ENCODE peak calls at places on chromosomes 2 and 18, in four cellular contexts. T, X, G and W are unnamed samples.

GRCh38 chr2:120312076-120312475 is 33.9 kb upstream of the INHBB start:
- DNase-seq in X (no peak), G (no peak), T (no peak), W (no peak)

GRCh38 chr18:25334588-25334987 is 17.4 kb downstream of the ZNF521 start:
- DNase-seq in G (no peak), X (no peak), T (no peak), W (no peak)

GRCh38 chr2:19187323-19188020 is 171.0 kb downstream of the OSR1 start:
- DNase-seq in T (no peak), G (no peak), X (no peak), W (no peak)

GRCh38 chr2:219045937-219046550 is 4.7 kb upstream of the CFAP65 start:
- DNase-seq in T (no peak), G (no peak), X (no peak), W (no peak)

GRCh38 chr2:100056478-100056877 is 85.9 kb downstream of the AFF3 start:
- DNase-seq in T (no peak), X (no peak), G (no peak), W (no peak)

GRCh38 chr18:70418551-70419311 is 129.9 kb downstream of the SOCS6 start:
- DNase-seq in X (no peak), T (no peak), G (no peak), W (no peak)

GRCh38 chr2:176079851-176080539 is 3.8 kb downstream of the EVX2 start:
- DNase-seq in G (no peak), T (peak; percentile 82), X (peak; percentile 95), W (no peak)

GRCh38 chr2:197514754-197515153 is 1.1 kb upstream of the MOB4 start:
- DNase-seq in X (peak; percentile 3), G (no peak), T (no peak), W (no peak)

GRCh38 chr2:7191927-7192326 is 274.7 kb downstream of the RNF144A start:
- DNase-seq in T (peak; percentile 13), X (no peak), G (no peak), W (peak; percentile 5)

GRCh38 chr18:21167641-21168372 is 56.2 kb upstream of the ROCK1 start:
- DNase-seq in T (no peak), G (no peak), X (no peak), W (peak; percentile 24)

GRCh38 chr2:235002198-235003095 is 50.6 kb downstream of the SH3BP4 start:
- DNase-seq in T (no peak), X (no peak), G (no peak), W (peak; percentile 81)

GRCh38 chr2:112031916-112032582 is 23.0 kb upstream of the TMEM87B start:
- DNase-seq in G (no peak), X (no peak), T (no peak), W (no peak)

GRCh38 chr2:221205103-221205502 is 367.0 kb downstream of the EPHA4 start:
- DNase-seq in T (no peak), X (no peak), G (no peak), W (peak; percentile 10)

GRCh38 chr2:27049422-27050280 is 1.8 kb upstream of the AGBL5 start:
- DNase-seq in X (peak; percentile 88), G (no peak), T (peak; percentile 70), W (no peak)

GRCh38 chr2:238456966-238457926 is 30.5 kb downstream of the ASB1 start:
- DNase-seq in T (no peak), G (no peak), X (no peak), W (peak; percentile 91)

GRCh38 chr2:237383991-237384671 is 29.8 kb downstream of the COL6A3 start:
- DNase-seq in G (no peak), T (no peak), X (no peak), W (no peak)

GRCh38 chr2:80351229-80351628 is 46.7 kb upstream of the LRRTM1 start:
- DNase-seq in G (no peak), T (no peak), X (no peak), W (no peak)

GRCh38 chr2:126658910-126659613 is 3.1 kb downstream of the GYPC start:
- DNase-seq in G (peak; percentile 56), X (no peak), T (no peak), W (no peak)

GRCh38 chr18:79575891-79576685 is 103.5 kb upstream of the CTDP1 start:
- DNase-seq in G (no peak), T (no peak), X (no peak), W (no peak)

GRCh38 chr2:147364597-147364996 is 480.2 kb upstream of the ACVR2A start:
- DNase-seq in G (no peak), T (no peak), X (no peak), W (no peak)

GRCh38 chr2:240567137-240567871 is 980 bp upstream of the RNPEPL1 start:
- DNase-seq in G (no peak), T (no peak), X (peak; percentile 41), W (no peak)

GRCh38 chr2:37458133-37458532 is 113.7 kb downstream of the QPCT start:
- DNase-seq in G (no peak), X (no peak), T (no peak), W (no peak)

DNA sequence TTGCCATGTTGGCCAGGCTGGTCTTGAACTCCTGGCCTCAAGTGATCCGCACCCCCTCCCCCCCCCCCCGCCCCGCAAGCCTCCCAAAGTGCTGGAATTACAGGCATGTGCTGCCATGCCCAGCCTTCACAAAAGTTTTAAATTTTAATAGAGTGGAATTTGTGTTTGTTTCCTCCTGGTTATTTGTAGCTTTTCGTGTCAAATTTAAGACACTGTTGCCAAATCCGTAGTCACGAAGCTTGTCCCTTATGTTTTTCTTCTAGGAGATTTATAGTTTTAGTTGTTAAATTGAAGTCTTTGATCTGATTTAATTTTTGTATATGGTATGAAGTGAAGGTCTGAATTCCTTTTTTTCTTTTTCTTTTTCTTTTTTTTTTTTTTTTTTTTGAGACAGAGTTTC is 14.7 kb downstream of the ZNF236 start:
- DNase-seq in T (no peak), G (no peak), X (no peak), W (no peak)
- TF ChIP-seq PBX3 in T (no peak), G (no peak), X (no peak), W (no peak)

DNA sequence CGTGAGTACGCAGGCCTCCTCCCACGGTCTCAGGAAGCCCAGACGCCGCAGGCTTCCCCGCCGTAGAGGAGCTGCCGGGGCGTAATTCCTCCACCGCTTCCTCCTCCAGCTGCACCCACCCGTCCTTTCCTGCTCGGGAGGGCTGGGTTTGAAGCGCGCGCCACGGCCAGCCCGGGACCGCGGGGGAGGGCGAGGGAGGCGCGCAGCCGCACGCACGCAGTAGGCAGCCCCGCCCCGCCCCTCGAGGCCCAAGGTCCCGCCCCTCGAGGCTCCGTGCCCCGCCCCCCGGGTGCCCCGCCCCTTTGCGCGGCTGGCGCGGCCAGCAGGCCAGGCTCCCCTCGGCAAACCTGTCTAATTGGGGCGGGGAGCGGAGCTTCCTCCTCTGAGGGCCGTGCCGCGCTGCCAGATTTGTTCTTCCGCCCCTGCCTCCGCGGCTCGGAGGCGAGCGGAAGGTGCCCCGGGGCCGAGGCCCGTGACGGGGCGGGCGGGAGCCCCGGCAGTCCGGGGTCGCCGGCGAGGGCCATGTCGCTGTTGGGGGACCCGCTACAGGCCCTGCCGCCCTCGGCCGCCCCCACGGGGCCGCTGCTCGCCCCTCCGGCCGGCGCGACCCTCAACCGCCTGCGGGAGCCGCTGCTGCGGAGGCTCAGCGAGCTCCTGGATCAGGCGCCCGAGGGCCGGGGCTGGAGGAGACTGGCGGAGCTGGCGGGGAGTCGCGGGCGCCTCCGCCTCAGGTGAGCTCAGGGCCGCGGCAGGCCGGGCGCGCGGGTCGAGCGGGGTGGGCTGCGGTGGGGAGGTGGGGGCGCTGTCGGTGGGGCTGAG is at the start of gene MALT1:
- DNase-seq in G (peak; percentile 75), T (peak; percentile 55), X (peak; percentile 98), W (peak; percentile 77)
- TF ChIP-seq REST in G (peak; percentile 33), T (no peak), X (peak; percentile 37), W (no peak)

GRCh38 chr2:13284688-13285087 is 568.0 kb downstream of the TRIB2 start:
- DNase-seq in X (no peak), T (no peak), G (no peak), W (no peak)

GRCh38 chr2:13289310-13289709 is 572.6 kb downstream of the TRIB2 start:
- DNase-seq in X (no peak), T (no peak), G (no peak), W (no peak)
- TF ChIP-seq PBX3 in X (no peak), T (no peak), G (no peak), W (no peak)

GRCh38 chr2:62800618-62801017 is 95.1 kb downstream of the EHBP1 start:
- DNase-seq in G (no peak), T (no peak), X (no peak), W (no peak)

GRCh38 chr2:62801814-62802524 is 96.5 kb downstream of the EHBP1 start:
- DNase-seq in T (peak; percentile 48), G (no peak), X (no peak), W (no peak)

GRCh38 chr2:62797107-62797506 is 91.6 kb downstream of the EHBP1 start:
- DNase-seq in G (no peak), X (no peak), T (no peak), W (no peak)

GRCh38 chr2:62803961-62804360 is 98.4 kb downstream of the EHBP1 start:
- DNase-seq in G (no peak), T (no peak), X (no peak), W (no peak)

DNA sequence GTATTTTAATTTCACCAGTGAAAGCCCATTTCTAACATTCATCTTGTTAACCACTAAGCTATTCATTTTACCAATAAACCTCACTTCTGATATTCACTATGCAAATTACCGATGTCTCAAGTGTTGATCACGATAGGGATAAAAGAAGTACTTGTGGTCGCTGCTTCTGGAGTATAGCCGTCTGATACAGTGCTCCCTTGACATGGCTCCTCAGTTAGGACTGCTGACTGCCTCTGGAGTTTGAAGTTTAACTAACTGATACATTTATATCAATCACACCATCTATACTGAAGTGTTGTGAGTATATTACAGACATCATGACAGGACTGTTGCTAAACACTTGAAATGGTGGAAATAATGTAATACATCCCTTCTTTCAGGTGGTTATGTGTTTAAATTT is 95.6 kb downstream of the EHBP1 start:
- DNase-seq in T (no peak), X (no peak), G (no peak), W (no peak)
- TF ChIP-seq REST in T (no peak), X (no peak), G (no peak), W (no peak)

GRCh38 chr2:84971799-84972790 is 1.1 kb downstream of the KCMF1 start:
- DNase-seq in T (no peak), G (no peak), X (peak; percentile 80), W (no peak)
- TF ChIP-seq PBX3 in T (no peak), G (no peak), X (no peak), W (no peak)

GRCh38 chr2:228039752-228040534 is 141.5 kb downstream of the SPHKAP start:
- DNase-seq in G (no peak), X (peak; percentile 25), T (peak; percentile 30), W (peak; percentile 41)
- TF ChIP-seq REST in G (no peak), X (peak; percentile 69), T (peak; percentile 76), W (peak; percentile 17)

DNA sequence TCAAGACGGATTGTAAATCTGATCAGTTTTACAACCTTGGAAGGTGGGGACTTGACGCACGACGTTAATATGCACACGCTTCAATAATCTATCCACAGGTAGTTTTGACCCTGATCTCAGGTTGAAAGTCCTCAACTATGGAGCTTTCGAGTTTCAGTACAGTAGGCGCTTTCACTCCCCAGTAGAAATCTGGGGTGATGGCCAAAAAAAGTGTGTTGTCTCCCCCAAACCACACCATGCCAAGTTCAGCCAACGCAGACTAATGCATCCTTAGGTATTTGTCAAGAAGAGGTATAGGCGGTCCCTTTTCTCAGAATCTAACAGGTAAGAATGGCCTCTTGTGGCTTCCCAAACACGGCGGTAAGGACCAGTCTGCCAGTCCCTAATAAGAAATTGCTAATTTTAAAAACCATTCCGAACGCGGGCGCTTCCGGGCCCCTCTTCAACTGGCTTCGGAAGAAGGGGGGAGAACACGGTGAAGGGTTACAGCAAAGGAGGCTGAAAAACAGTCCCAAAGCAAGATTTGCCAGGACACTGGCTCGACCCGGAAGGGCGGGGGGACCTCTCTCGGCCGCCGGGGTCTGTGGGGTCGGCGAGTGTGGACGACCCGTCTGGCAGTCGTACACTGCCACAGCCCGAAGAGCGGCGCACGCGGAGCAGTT is 661 bp downstream of the FAM210A start:
- DNase-seq in X (no peak), G (no peak), T (no peak), W (peak; percentile 16)
- TF ChIP-seq PBX3 in X (no peak), G (no peak), T (no peak), W (no peak)

GRCh38 chr2:225086915-225087314 is 44.6 kb upstream of the DOCK10 start:
- DNase-seq in G (no peak), T (no peak), X (no peak), W (no peak)
- TF ChIP-seq REST in G (no peak), T (no peak), X (no peak), W (no peak)